ENCODE peak calls at places on chromosomes 12 and 14, in five cellular contexts. Y is SK-N-SH, N is GM12878, L is H1, G is K562. V is an unnamed sample.

GRCh38 chr12:18403182-18403581 is 141.9 kb downstream of the PIK3C2G start:
- DNase-seq in Y (no peak), N (no peak), L (no peak), G (no peak), V (no peak)

GRCh38 chr12:52010152-52010622 is 3.4 kb downstream of the TAMALIN start:
- DNase-seq in Y (peak; percentile 88), N (no peak), L (peak; percentile 67), G (peak; percentile 91), V (peak; percentile 82)

GRCh38 chr12:43289412-43289811 is 262.6 kb downstream of the ADAMTS20 start:
- DNase-seq in Y (no peak), N (no peak), L (no peak), G (no peak), V (no peak)

GRCh38 chr14:105485720-105486332 is 860 bp upstream of the CRIP1 start:
- DNase-seq in Y (peak; percentile 92), N (no peak), L (no peak), G (peak; percentile 70), V (no peak)

GRCh38 chr14:77003960-77004710 is 24.4 kb downstream of the IRF2BPL start:
- DNase-seq in Y (no peak), N (no peak), L (no peak), G (no peak), V (no peak)

GRCh38 chr14:50001146-50001998 is 108.5 kb downstream of the ARF6 start:
- DNase-seq in Y (no peak), N (no peak), L (no peak), G (peak; percentile 67), V (no peak)

GRCh38 chr14:48193893-48194292 is 518.5 kb upstream of the MDGA2 start:
- DNase-seq in Y (no peak), N (no peak), L (no peak), G (no peak), V (no peak)

GRCh38 chr12:130747867-130748740 is 32.0 kb upstream of the RIMBP2 start:
- DNase-seq in Y (peak; percentile 89), N (no peak), L (peak; percentile 49), G (peak; percentile 66), V (peak; percentile 74)

GRCh38 chr12:51323966-51324895 is at the start of gene BIN2:
- DNase-seq in Y (no peak), N (no peak), L (no peak), G (no peak), V (no peak)

GRCh38 chr14:37081220-37081619 is 91.2 kb downstream of the SLC25A21 start:
- DNase-seq in Y (no peak), N (no peak), L (no peak), G (no peak), V (no peak)

GRCh38 chr12:109387425-109388166 is 39.9 kb downstream of the MYO1H start:
- DNase-seq in Y (peak; percentile 31), N (no peak), L (no peak), G (peak; percentile 27), V (peak; percentile 35)

GRCh38 chr12:126353604-126354003 is 1288.4 kb downstream of the AACS start:
- DNase-seq in Y (no peak), N (no peak), L (no peak), G (no peak), V (no peak)

GRCh38 chr14:68978550-68978911 is 571 bp downstream of the ACTN1 start:
- DNase-seq in Y (peak; percentile 79), N (no peak), L (no peak), G (peak; percentile 71), V (no peak)

GRCh38 chr14:75577090-75577489 is 1.3 kb upstream of the FLVCR2 start:
- DNase-seq in Y (no peak), N (no peak), L (no peak), G (no peak), V (no peak)

GRCh38 chr12:46020768-46021167 is 30.4 kb upstream of the SCAF11 start:
- DNase-seq in Y (no peak), N (no peak), L (no peak), G (no peak), V (no peak)

GRCh38 chr14:105864651-105865265 is 338.4 kb downstream of the TMEM121 start:
- DNase-seq in Y (no peak), N (no peak), L (no peak), G (no peak), V (no peak)

GRCh38 chr12:38508246-38508645 is 191.7 kb downstream of the ALG10B start:
- DNase-seq in Y (no peak), N (no peak), L (no peak), G (no peak), V (peak; percentile 39)

GRCh38 chr14:101575581-101575980 is 14.3 kb downstream of the DIO3 start:
- DNase-seq in Y (no peak), N (no peak), L (no peak), G (no peak), V (no peak)

GRCh38 chr12:112111931-112112330 is 3.3 kb upstream of the NAA25 start:
- DNase-seq in Y (no peak), N (no peak), L (no peak), G (no peak), V (no peak)

GRCh38 chr12:113118142-113118541 is 17.4 kb downstream of the RASAL1 start:
- DNase-seq in Y (no peak), N (no peak), L (no peak), G (no peak), V (no peak)

GRCh38 chr12:117367006-117367638 is 5.7 kb upstream of the NOS1 start:
- DNase-seq in Y (peak; percentile 76), N (peak; percentile 12), L (peak; percentile 66), G (peak; percentile 81), V (peak; percentile 85)
- TF ChIP-seq YY1 in Y (no peak), N (peak; percentile 66), L (peak; percentile 33), G (no peak), V (no peak)

GRCh38 chr14:64811676-64812075 is 68.0 kb downstream of the SPTB start:
- DNase-seq in Y (no peak), N (no peak), L (no peak), G (no peak), V (no peak)

GRCh38 chr14:64808449-64808848 is 71.3 kb downstream of the SPTB start:
- DNase-seq in Y (no peak), N (no peak), L (no peak), G (no peak), V (no peak)

GRCh38 chr14:64815257-64815656 is 64.5 kb downstream of the SPTB start:
- DNase-seq in Y (no peak), N (no peak), L (no peak), G (no peak), V (no peak)

GRCh38 chr14:64816221-64816783 is 63.4 kb downstream of the SPTB start:
- DNase-seq in Y (no peak), N (no peak), L (no peak), G (no peak), V (no peak)

GRCh38 chr14:64812412-64812811 is 67.3 kb downstream of the SPTB start:
- DNase-seq in Y (no peak), N (no peak), L (no peak), G (peak; percentile 38), V (no peak)
- TF ChIP-seq YY1 in Y (no peak), N (no peak), L (no peak), G (no peak), V (no peak)

GRCh38 chr14:90318016-90318415 is 13.7 kb downstream of the NRDE2 start:
- DNase-seq in Y (no peak), N (no peak), L (no peak), G (no peak), V (no peak)

GRCh38 chr14:90319173-90319572 is 12.6 kb downstream of the NRDE2 start:
- DNase-seq in Y (no peak), N (no peak), L (no peak), G (no peak), V (no peak)

DNA sequence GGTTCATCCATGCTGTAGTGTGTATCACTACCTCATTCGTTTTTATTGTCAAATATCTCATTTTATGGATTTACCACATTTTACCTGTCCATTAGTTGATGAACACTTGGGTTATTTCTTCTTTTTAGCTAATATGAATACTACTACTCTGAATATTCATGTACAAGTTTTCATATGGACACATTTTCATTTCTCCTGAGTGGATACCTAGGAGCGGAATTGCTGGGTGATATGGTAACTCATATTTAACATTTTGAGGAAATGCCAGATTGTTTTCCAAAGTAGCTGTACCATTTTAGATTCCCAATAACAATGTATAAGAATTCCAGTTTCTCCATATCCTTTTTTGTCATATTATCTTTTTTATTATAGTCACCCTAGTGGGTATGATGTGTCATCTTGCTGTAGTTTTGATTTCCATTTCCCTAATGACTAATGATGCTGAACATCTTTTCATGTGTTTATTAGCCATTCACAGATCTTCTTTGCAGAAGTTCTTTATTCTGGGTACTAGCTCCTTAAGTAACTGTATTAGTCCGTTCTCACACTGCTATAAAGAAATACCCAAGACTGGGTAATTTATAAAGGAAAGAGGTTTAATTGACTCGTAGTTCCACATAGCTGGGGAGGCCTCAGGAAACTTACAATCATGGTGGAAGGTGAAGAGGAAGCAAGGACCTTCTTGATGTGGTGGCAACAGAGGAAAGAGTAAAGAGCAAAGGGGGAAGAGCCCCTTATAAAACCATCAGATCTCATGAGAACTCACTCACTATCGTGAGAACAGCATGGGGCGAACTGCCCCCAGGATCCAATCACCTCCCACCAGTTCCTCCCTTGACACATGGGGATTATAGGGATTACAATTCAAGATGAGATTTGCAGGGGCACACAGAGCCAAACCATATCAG is 11.9 kb downstream of the NRDE2 start:
- DNase-seq in Y (no peak), N (no peak), L (no peak), G (no peak), V (no peak)
- TF ChIP-seq YY1 in Y (no peak), N (no peak), L (no peak), G (no peak), V (no peak)

DNA sequence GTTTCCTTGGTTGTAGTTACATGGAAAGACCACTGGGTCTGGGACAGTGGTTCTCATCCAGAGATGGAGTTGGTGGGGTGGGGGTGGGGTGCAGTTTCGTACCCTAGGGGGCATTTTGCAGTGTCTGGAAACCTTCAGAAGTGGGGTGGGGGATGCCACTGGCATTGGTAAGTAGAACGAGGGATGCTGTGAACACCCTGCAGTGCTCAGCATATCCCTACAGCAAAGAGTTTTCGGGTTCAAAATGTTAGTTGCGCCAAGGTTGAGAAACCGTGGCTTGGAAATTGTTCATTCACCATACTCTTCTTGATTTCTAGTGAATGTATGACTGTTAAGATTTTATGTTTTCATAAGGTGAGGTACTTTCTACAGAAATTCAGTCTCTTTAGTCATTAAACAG is 28.7 kb downstream of the TRAF3 start:
- DNase-seq in Y (no peak), N (no peak), L (no peak), G (no peak), V (no peak)
- TF ChIP-seq YY1 in Y (no peak), N (no peak), L (no peak), G (no peak), V (no peak)

DNA sequence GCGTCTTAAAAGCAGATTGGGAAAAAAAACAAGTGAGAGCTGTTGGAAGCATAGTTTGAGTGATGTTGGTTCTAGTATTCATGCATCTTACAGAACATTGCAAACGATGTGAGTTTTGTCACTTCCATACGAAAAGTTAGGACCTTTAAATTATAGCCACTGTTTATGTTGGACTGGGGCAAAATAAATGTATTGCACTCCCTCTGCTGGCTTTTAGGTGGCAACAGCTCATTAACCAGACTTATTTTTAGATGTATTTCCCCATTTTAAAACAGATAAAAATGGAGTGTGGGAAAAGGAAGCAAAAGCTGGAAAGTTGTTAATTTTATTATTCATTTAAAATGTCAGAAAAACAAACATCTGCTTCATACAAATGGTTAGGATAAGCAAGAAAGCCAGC is 111.9 kb downstream of the LGR5 start:
- DNase-seq in Y (peak; percentile 22), N (no peak), L (no peak), G (no peak), V (no peak)
- TF ChIP-seq YY1 in Y (no peak), N (no peak), L (no peak), G (no peak), V (no peak)

V was measured in NT2/D1.